ENCODE peak calls at places on chromosomes 2 and 18, in six cellular contexts. D is CD4-positive, CD25-positive, alpha-beta regulatory T cell; L is SK-N-SH; U is CD4-positive, alpha-beta T cell; O is cardiac muscle cell; A is effector memory CD4-positive, alpha-beta T cell. Q is an unnamed sample.

GRCh38 chr18:58363767-58364540 is 264.9 kb downstream of the ALPK2 start:
- DNase-seq in D (no peak), L (no peak), U (no peak), O (no peak), A (no peak), Q (no peak)

GRCh38 chr2:126704434-126705165 is 48.6 kb downstream of the GYPC start:
- DNase-seq in D (no peak), L (no peak), U (no peak), O (no peak), A (no peak), Q (no peak)

GRCh38 chr2:82675186-82675585 is 1783.9 kb downstream of the SUCLG1 start:
- DNase-seq in D (no peak), L (no peak), U (no peak), O (no peak), A (no peak), Q (no peak)

GRCh38 chr2:141329949-141330348 is 800.9 kb downstream of the LRP1B start:
- DNase-seq in D (no peak), L (no peak), U (no peak), O (no peak), A (no peak), Q (no peak)

GRCh38 chr2:75406138-75406537 is 154.6 kb downstream of the EVA1A start:
- DNase-seq in D (no peak), L (no peak), U (no peak), O (peak; percentile 21), A (no peak), Q (no peak)

GRCh38 chr2:12652723-12653122 is 64.0 kb upstream of the TRIB2 start:
- DNase-seq in D (no peak), L (no peak), U (no peak), O (no peak), A (no peak), Q (no peak)

GRCh38 chr2:232941912-232942595 is 71.0 kb downstream of the NGEF start:
- DNase-seq in D (no peak), L (no peak), U (no peak), O (no peak), A (no peak), Q (no peak)

GRCh38 chr2:11370377-11371098 is 26.1 kb upstream of the ROCK2 start:
- DNase-seq in D (no peak), L (no peak), U (no peak), O (no peak), A (no peak), Q (no peak)

GRCh38 chr2:240603081-240603835 is 16.7 kb downstream of the CAPN10 start:
- DNase-seq in D (no peak), L (no peak), U (no peak), O (no peak), A (no peak), Q (peak; percentile 5)

GRCh38 chr2:76178610-76179009 is 467.9 kb upstream of the GCFC2 start:
- DNase-seq in D (no peak), L (no peak), U (no peak), O (no peak), A (no peak), Q (no peak)

GRCh38 chr2:190765386-190766173 is 115.0 kb upstream of the GLS start:
- DNase-seq in D (no peak), L (peak; percentile 39), U (no peak), O (no peak), A (no peak), Q (no peak)

GRCh38 chr2:234789926-234790325 is 161.9 kb upstream of the SH3BP4 start:
- DNase-seq in D (no peak), L (no peak), U (no peak), O (no peak), A (no peak), Q (no peak)

GRCh38 chr2:42923632-42924425 is 131.4 kb upstream of the HAAO start:
- DNase-seq in D (no peak), L (no peak), U (no peak), O (no peak), A (no peak), Q (no peak)

GRCh38 chr2:196651387-196652094 is 12.0 kb downstream of the CCDC150 start:
- DNase-seq in D (no peak), L (no peak), U (no peak), O (no peak), A (no peak), Q (no peak)
- H3K9me3 ChIP-seq in D (peaks cover 28% of the 10 kb centered on the region), L (peaks cover 15% of the 10 kb centered on the region), U (peaks cover 34% of the 10 kb centered on the region), O (no peaks in the 10 kb centered on the region), A (peaks cover 10% of the 10 kb centered on the region), Q (peaks cover 4% of the 10 kb centered on the region)

DNA sequence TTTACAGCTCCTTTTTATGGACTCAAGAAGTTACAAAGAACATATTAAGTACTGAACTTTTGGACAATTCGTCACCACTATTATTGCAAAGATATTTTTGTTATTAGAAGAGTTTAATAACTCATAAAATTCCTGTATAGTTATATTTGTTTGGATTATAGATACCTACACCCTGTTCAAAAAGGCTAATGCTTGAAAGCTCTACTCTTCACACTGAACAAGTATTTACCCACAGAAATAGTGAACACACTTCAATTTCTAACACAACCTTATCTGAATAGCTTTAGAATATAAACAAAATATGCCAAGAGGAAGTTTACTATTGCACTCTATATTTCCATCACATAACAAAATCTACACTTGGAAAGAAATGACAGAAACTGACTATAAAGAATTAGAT is 658.6 kb upstream of the CNTNAP5 start:
- DNase-seq in D (no peak), L (no peak), U (no peak), O (no peak), A (no peak), Q (no peak)
- H3K9me3 ChIP-seq in D (no peaks in the 10 kb centered on the region), L (peaks cover 16% of the 10 kb centered on the region), U (peaks cover 5% of the 10 kb centered on the region), O (no peaks in the 10 kb centered on the region), A (no peaks in the 10 kb centered on the region), Q (peaks cover 3% of the 10 kb centered on the region)

DNA sequence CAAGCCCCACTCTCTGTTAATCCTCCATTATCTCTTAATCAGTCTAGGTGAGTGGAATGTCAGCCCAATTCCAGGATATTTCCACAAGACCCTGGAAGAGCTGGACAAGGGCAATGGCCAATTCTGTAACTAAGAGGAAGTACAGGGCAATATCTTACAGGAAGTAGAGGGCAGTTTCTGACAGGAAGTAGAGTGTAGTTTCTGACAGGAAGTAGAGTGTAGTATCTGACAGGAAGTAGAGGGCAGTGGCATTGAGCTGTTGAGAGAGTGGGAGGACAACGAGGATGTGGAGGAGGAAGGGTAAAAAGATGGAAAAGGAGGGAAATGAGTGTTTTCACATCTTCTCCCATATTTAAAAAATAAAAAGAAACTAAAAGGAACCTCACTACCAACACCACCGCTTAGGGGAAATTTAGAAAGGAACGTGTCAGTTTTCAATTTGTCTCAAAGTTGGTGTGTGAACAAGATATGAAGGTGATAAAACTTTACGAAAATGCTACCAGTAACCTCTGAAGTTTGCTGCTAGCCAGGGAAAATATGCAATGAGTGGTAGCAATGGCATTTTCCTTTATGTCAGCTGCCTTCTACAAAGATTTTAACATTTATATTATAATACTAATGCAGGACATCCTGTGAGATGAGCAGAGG is 430.9 kb upstream of the HNRNPA3 start:
- DNase-seq in D (peak; percentile 39), L (no peak), U (no peak), O (no peak), A (no peak), Q (no peak)
- H3K9me3 ChIP-seq in D (no peaks in the 10 kb centered on the region), L (no peaks in the 10 kb centered on the region), U (peaks cover 6% of the 10 kb centered on the region), O (no peaks in the 10 kb centered on the region), A (no peaks in the 10 kb centered on the region), Q (no peaks in the 10 kb centered on the region)

GRCh38 chr2:120150040-120150482 is 73.1 kb downstream of the TMEM185B start:
- DNase-seq in D (no peak), L (no peak), U (no peak), O (no peak), A (no peak), Q (no peak)
- H3K9me3 ChIP-seq in D (peaks cover 2% of the 10 kb centered on the region), L (peaks cover 7% of the 10 kb centered on the region), U (peaks cover 5% of the 10 kb centered on the region), O (no peaks in the 10 kb centered on the region), A (no peaks in the 10 kb centered on the region), Q (no peaks in the 10 kb centered on the region)

GRCh38 chr2:228545749-228546148 is 364.3 kb upstream of the SPHKAP start:
- DNase-seq in D (no peak), L (no peak), U (no peak), O (peak; percentile 46), A (no peak), Q (no peak)

GRCh38 chr2:228543117-228543516 is 361.6 kb upstream of the SPHKAP start:
- DNase-seq in D (no peak), L (no peak), U (no peak), O (no peak), A (no peak), Q (no peak)

GRCh38 chr2:228542277-228542676 is 360.8 kb upstream of the SPHKAP start:
- DNase-seq in D (no peak), L (no peak), U (no peak), O (no peak), A (no peak), Q (no peak)

GRCh38 chr2:228548230-228548629 is 366.7 kb upstream of the SPHKAP start:
- DNase-seq in D (no peak), L (no peak), U (no peak), O (no peak), A (no peak), Q (no peak)

GRCh38 chr2:228545041-228545440 is 363.6 kb upstream of the SPHKAP start:
- DNase-seq in D (no peak), L (no peak), U (no peak), O (no peak), A (no peak), Q (no peak)
- H3K9me3 ChIP-seq in D (no peaks in the 10 kb centered on the region), L (no peaks in the 10 kb centered on the region), U (no peaks in the 10 kb centered on the region), O (no peaks in the 10 kb centered on the region), A (no peaks in the 10 kb centered on the region), Q (no peaks in the 10 kb centered on the region)

GRCh38 chr18:55982992-55983391 is 395.0 kb upstream of the TCF4 start:
- DNase-seq in D (no peak), L (no peak), U (no peak), O (no peak), A (no peak), Q (no peak)
- H3K9me3 ChIP-seq in D (no peaks in the 10 kb centered on the region), L (peaks cover 7% of the 10 kb centered on the region), U (no peaks in the 10 kb centered on the region), O (no peaks in the 10 kb centered on the region), A (no peaks in the 10 kb centered on the region), Q (no peaks in the 10 kb centered on the region)